ENCODE peak calls at places on chromosomes 1 and 21, in six cellular contexts. B, D, Y, G, J and R are unnamed samples.
A peak's percentile ranks its signal among the peaks of the same experiment; 100 is the strongest.

GRCh38 chr1:183757061-183757460 is 47.9 kb upstream of the RGL1 start:
- DNase-seq in J (peak; percentile 84), D (no peak), B (peak; percentile 46), G (no peak), Y (peak; percentile 78), R (peak; percentile 55)

GRCh38 chr1:241834733-241835377 is 13.1 kb upstream of the EXO1 start:
- DNase-seq in D (no peak), B (no peak), G (no peak), Y (peak; percentile 76), J (peak; percentile 79), R (no peak)

GRCh38 chr1:42420911-42421585 is 34.8 kb downstream of the ZMYND12 start:
- DNase-seq in Y (peak; percentile 41), J (peak; percentile 79), D (peak; percentile 65), G (peak; percentile 53), B (peak; percentile 40), R (peak; percentile 52)

GRCh38 chr1:149843302-149844041 is 55.9 kb upstream of the BOLA1 start:
- DNase-seq in Y (peak; percentile 11), B (no peak), J (no peak), G (no peak), D (no peak), R (no peak)

GRCh38 chr21:42674351-42674940 is 21.0 kb downstream of the PDE9A start:
- DNase-seq in D (peak; percentile 74), G (no peak), J (no peak), Y (no peak), B (no peak), R (no peak)

GRCh38 chr21:38039369-38039768 is 123.1 kb upstream of the KCNJ6 start:
- DNase-seq in B (no peak), G (no peak), J (no peak), D (no peak), Y (no peak), R (no peak)

GRCh38 chr1:183239220-183239742 is 53.2 kb downstream of the LAMC2 start:
- DNase-seq in D (no peak), J (no peak), Y (no peak), G (no peak), B (no peak), R (no peak)

GRCh38 chr1:57272601-57273000 is 151.3 kb downstream of the DAB1 start:
- DNase-seq in Y (no peak), G (no peak), J (no peak), D (no peak), B (no peak), R (no peak)

GRCh38 chr1:36387141-36387949 is 1.6 kb upstream of the STK40 start:
- DNase-seq in J (peak; percentile 76), Y (no peak), G (no peak), B (peak; percentile 74), D (no peak), R (peak; percentile 54)

GRCh38 chr1:10788592-10789006 is 7.8 kb downstream of the CASZ1 start:
- DNase-seq in B (no peak), D (peak; percentile 76), J (no peak), Y (peak; percentile 21), G (peak; percentile 70), R (no peak)

GRCh38 chr1:171963762-171964161 is 122.5 kb downstream of the DNM3 start:
- DNase-seq in D (no peak), Y (no peak), B (no peak), J (no peak), G (no peak), R (no peak)

GRCh38 chr1:108863984-108864383 is 7.1 kb upstream of the AKNAD1 start:
- DNase-seq in Y (no peak), D (no peak), G (no peak), J (no peak), B (no peak), R (no peak)

GRCh38 chr1:20047058-20047457 is 22.9 kb upstream of the PLA2G5 start:
- DNase-seq in B (peak; percentile 23), Y (no peak), D (no peak), G (no peak), J (no peak), R (no peak)

GRCh38 chr1:109933856-109934711 is 23.4 kb downstream of the CSF1 start:
- DNase-seq in J (peak; percentile 96), Y (peak; percentile 35), B (peak; percentile 70), G (peak; percentile 48), D (no peak), R (no peak)

GRCh38 chr1:192654607-192655389 is 18.9 kb downstream of the RGS13 start:
- DNase-seq in D (no peak), Y (peak; percentile 77), B (peak; percentile 21), J (peak; percentile 85), G (no peak), R (no peak)

GRCh38 chr1:170247751-170248521 is 102.2 kb downstream of the NTMT2 start:
- DNase-seq in B (no peak), Y (no peak), D (no peak), G (no peak), J (no peak), R (no peak)

GRCh38 chr1:157025321-157025720 is 20.2 kb downstream of the ARHGEF11 start:
- DNase-seq in G (no peak), D (no peak), B (no peak), J (no peak), Y (no peak), R (no peak)

GRCh38 chr1:17318262-17318661 is 10.3 kb downstream of the PADI4 start:
- DNase-seq in G (no peak), B (no peak), J (no peak), Y (no peak), D (no peak), R (no peak)

GRCh38 chr1:220123889-220124288 is 30.0 kb downstream of the IARS2 start:
- DNase-seq in D (no peak), Y (peak; percentile 27), J (no peak), G (no peak), B (no peak), R (no peak)

GRCh38 chr1:244239261-244239770 is 188.2 kb downstream of the ZBTB18 start:
- DNase-seq in B (peak; percentile 76), Y (no peak), D (no peak), G (no peak), J (peak; percentile 45), R (peak; percentile 88)

GRCh38 chr1:165696625-165697100 is 1.7 kb downstream of the ALDH9A1 start:
- DNase-seq in G (no peak), J (peak; percentile 89), Y (peak; percentile 56), D (no peak), B (peak; percentile 54), R (no peak)

GRCh38 chr1:1906185-1907097 is 8.6 kb upstream of the CALML6 start:
- DNase-seq in B (peak; percentile 57), D (peak; percentile 89), Y (peak; percentile 90), G (peak; percentile 86), J (peak; percentile 75), R (peak; percentile 51)

GRCh38 chr1:197066719-197067456 is at the start of gene F13B:
- DNase-seq in Y (peak; percentile 21), B (no peak), D (no peak), J (no peak), G (no peak), R (no peak)

GRCh38 chr1:197065549-197065948 is 1.5 kb downstream of the F13B start:
- DNase-seq in J (peak; percentile 40), Y (no peak), G (no peak), D (no peak), B (no peak), R (no peak)

GRCh38 chr1:197066277-197066676 is 783 bp downstream of the F13B start:
- DNase-seq in D (no peak), B (no peak), J (no peak), Y (no peak), G (no peak), R (no peak)

GRCh38 chr1:197062692-197063091 is 4.4 kb downstream of the F13B start:
- DNase-seq in G (no peak), B (no peak), D (no peak), Y (no peak), J (no peak), R (no peak)

DNA sequence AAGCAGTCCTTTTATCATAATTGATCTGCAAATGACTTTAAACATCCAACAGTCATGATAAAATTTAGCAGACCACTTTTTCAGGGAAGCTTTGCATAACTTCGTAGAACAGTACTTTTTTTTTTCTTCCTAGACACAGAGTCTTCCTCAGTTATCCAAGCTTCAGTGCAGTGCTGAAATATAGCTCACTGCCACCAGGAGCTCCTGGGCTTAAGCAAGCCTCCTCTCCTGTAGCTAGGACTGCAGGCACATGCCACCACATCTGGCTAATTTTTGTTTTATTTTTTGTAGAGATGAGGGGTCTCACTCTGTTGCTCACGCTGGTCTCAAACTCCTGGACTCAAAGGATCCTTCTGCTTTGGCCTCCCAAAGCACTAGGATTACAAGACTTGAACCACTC is 3.8 kb downstream of the F13B start:
- DNase-seq in B (no peak), J (no peak), G (no peak), D (no peak), Y (no peak), R (no peak)
- TF ChIP-seq CTCF in B (no peak), J (no peak), G (no peak), D (no peak), Y (no peak), R (no peak)

DNA sequence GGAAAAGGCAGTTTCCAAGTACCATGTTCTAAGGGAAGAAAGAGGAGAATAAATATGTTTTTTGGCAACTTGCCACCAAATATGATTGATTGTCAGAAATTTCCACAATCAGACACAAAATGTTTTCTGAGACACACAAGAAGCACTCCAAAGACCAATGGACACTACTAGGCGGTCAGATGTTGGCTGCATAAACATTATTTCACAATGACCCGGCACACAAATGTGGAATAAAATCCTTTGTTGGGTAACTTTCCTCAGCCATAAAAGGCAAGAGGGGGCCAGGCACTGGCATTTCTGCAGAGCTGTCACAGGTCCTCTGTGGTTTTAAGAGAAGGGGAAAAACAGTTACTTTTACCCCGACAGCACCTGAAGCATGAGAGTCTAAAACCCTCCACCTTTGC is 12.9 kb upstream of the CPLANE2 start:
- DNase-seq in J (peak; percentile 76), D (no peak), G (no peak), B (no peak), Y (peak; percentile 14), R (no peak)
- H3K27ac ChIP-seq in J (no peak overlapping the region), D (peak overlapping the region; percentile 63), G (no peak overlapping the region), B (no peak overlapping the region), Y (no peak overlapping the region), R (no peak overlapping the region)

GRCh38 chr1:62613890-62614289 is 16.6 kb downstream of the ANGPTL3 start:
- DNase-seq in J (peak; percentile 22), G (no peak), B (no peak), Y (peak; percentile 33), D (no peak), R (no peak)

GRCh38 chr1:62608905-62609304 is 11.6 kb downstream of the ANGPTL3 start:
- DNase-seq in D (no peak), G (no peak), Y (no peak), B (no peak), J (no peak), R (no peak)

GRCh38 chr1:62612770-62613169 is 15.4 kb downstream of the ANGPTL3 start:
- DNase-seq in J (no peak), G (no peak), Y (no peak), B (no peak), D (no peak), R (no peak)

DNA sequence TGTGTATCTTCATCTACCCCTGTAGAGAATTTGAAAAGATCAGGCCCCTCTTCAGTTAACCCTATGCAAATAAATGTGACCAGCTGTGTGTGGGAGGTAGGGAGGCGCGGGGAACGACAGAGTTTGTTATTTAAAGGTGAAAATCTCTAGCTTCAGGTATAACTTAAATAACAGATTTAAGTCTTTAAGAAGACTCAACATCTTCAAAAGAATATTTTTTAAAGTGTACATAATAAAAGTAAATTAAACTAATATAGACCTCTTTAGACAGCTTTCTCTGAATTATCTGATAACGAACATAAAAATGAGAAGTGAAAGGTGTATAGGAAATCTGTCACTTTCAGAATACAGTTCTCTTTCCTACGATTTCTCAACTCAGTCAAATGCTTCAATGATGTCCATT is 16.0 kb downstream of the ANGPTL3 start:
- DNase-seq in B (no peak), Y (no peak), D (no peak), G (no peak), J (no peak), R (no peak)
- H3K27me3 ChIP-seq in B (no peaks in the 10 kb centered on the region), Y (no peaks in the 10 kb centered on the region), D (no peaks in the 10 kb centered on the region), G (no peaks in the 10 kb centered on the region), J (no peaks in the 10 kb centered on the region), R (no peaks in the 10 kb centered on the region)

GRCh38 chr1:113390871-113391642 is 742 bp downstream of the MAGI3 start:
- DNase-seq in J (no peak), Y (peak; percentile 54), B (peak; percentile 61), G (peak; percentile 84), D (peak; percentile 47), R (no peak)
- TF ChIP-seq CTCF in J (no peak), Y (peak; percentile 33), B (peak; percentile 25), G (no peak), D (no peak), R (peak; percentile 36)